ENCODE peak calls at places on chromosomes 4 and X, in seven cellular contexts. B, Y, O, I, N, D and E are unnamed samples.

GRCh38 chrX:85996555-85996954 is 50.8 kb downstream of the CHM start:
- DNase-seq in B (no peak), Y (no peak), O (no peak), I (no peak), N (no peak), D (no peak), E (no peak)

GRCh38 chr4:111406036-111406435 is 739.2 kb upstream of the FAM241A start:
- DNase-seq in B (no peak), Y (no peak), O (no peak), I (no peak), N (no peak), D (no peak), E (no peak)

GRCh38 chr4:107035711-107036601 is at the start of gene DKK2:
- DNase-seq in B (peak), Y (peak), O (no peak), I (peak), N (no peak), D (peak), E (no peak)

GRCh38 chr4:125773502-125773901 is 458.7 kb downstream of the FAT4 start:
- DNase-seq in B (no peak), Y (no peak), O (no peak), I (no peak), N (no peak), D (no peak), E (no peak)

GRCh38 chr4:6443035-6444023 is 29.1 kb downstream of the PPP2R2C start:
- DNase-seq in B (no peak), Y (no peak), O (no peak), I (no peak), N (no peak), D (no peak), E (no peak)

GRCh38 chrX:100447563-100448397 is 37.7 kb upstream of the PCDH19 start:
- DNase-seq in B (peak), Y (peak), O (peak), I (peak), N (no peak), D (peak), E (no peak)

GRCh38 chr4:69689530-69690111 is 36.6 kb upstream of the UGT2A1 start:
- DNase-seq in B (peak), Y (no peak), O (peak), I (no peak), N (no peak), D (no peak), E (no peak)

GRCh38 chr4:6369511-6369910 is 99.9 kb downstream of the WFS1 start:
- DNase-seq in B (no peak), Y (no peak), O (no peak), I (peak), N (no peak), D (no peak), E (no peak)

GRCh38 chr4:2281575-2282343 is 19.9 kb upstream of the MXD4 start:
- DNase-seq in B (no peak), Y (no peak), O (no peak), I (no peak), N (no peak), D (no peak), E (no peak)